ENCODE peak calls at places on chromosomes 1 and 21, in five cellular contexts. C, D, X, R and A are unnamed samples.

GRCh38 chr1:18794066-18794465 is 65.4 kb downstream of the TAS1R2 start:
- DNase-seq in C (peak; percentile 19), D (no peak), X (no peak), R (no peak), A (no peak)

GRCh38 chr1:150168960-150169565 is 19.3 kb downstream of the PLEKHO1 start:
- DNase-seq in C (peak; percentile 73), D (peak; percentile 43), X (peak; percentile 48), R (peak; percentile 24), A (no peak)

GRCh38 chr1:193905288-193906085 is 719.1 kb upstream of the B3GALT2 start:
- DNase-seq in C (no peak), D (no peak), X (no peak), R (no peak), A (no peak)

GRCh38 chr1:212430416-212430815 is 2.3 kb upstream of the NENF start:
- DNase-seq in C (peak; percentile 46), D (no peak), X (no peak), R (no peak), A (no peak)

GRCh38 chr21:19981938-19982337 is 1016.3 kb upstream of the NCAM2 start:
- DNase-seq in C (no peak), D (no peak), X (no peak), R (no peak), A (no peak)

GRCh38 chr21:46489800-46490199 is 31.1 kb downstream of the DIP2A start:
- DNase-seq in C (no peak), D (no peak), X (no peak), R (no peak), A (no peak)

GRCh38 chr1:210233495-210234253 is 1.1 kb downstream of the SERTAD4 start:
- DNase-seq in C (peak; percentile 76), D (no peak), X (no peak), R (peak; percentile 63), A (peak; percentile 63)

GRCh38 chr1:83818916-83819315 is 180.0 kb downstream of the TTLL7 start:
- DNase-seq in C (peak; percentile 59), D (no peak), X (no peak), R (no peak), A (no peak)

GRCh38 chr21:14545906-14546480 is at the start of gene SAMSN1:
- DNase-seq in C (no peak), D (peak; percentile 80), X (peak; percentile 55), R (no peak), A (no peak)